ENCODE peak calls at places on chromosomes 3 and 15, in five cellular contexts. G is EL; F is fibroblast of the conjunctiva; L is kidney glomerular epithelial cell; I is CD8-positive, alpha-beta T cell. E is an unnamed sample.

GRCh38 chr15:46525984-46526725 is 891.3 kb downstream of the SQOR start:
- DNase-seq in G (no peak), F (no peak), L (no peak), I (no peak), E (no peak)

GRCh38 chr15:70100495-70101331 is 3.0 kb upstream of the TLE3 start:
- DNase-seq in G (peak), F (no peak), L (peak), I (peak), E (peak)

GRCh38 chr3:50637012-50637411 is 20.1 kb downstream of the MAPKAPK3 start:
- DNase-seq in G (no peak), F (no peak), L (no peak), I (no peak), E (no peak)

GRCh38 chr3:176867681-176868663 is 329.3 kb downstream of the TBL1XR1 start:
- DNase-seq in G (no peak), F (no peak), L (no peak), I (no peak), E (no peak)

GRCh38 chr3:78754066-78754743 is 1013.6 kb downstream of the ROBO1 start:
- DNase-seq in G (peak), F (peak), L (peak), I (no peak), E (no peak)

GRCh38 chr3:18382760-18383369 is 42.3 kb downstream of the SATB1 start:
- DNase-seq in G (no peak), F (no peak), L (no peak), I (no peak), E (no peak)

GRCh38 chr3:12729313-12729676 is 29.8 kb downstream of the TMEM40 start:
- DNase-seq in G (no peak), F (no peak), L (no peak), I (no peak), E (no peak)

GRCh38 chr15:55774113-55774970 is 31.4 kb upstream of the PRTG start:
- DNase-seq in G (peak), F (no peak), L (no peak), I (no peak), E (no peak)

GRCh38 chr3:43345877-43346276 is 59.5 kb downstream of the SNRK start:
- DNase-seq in G (peak), F (no peak), L (no peak), I (no peak), E (no peak)

GRCh38 chr3:17336291-17336690 is 406.1 kb downstream of the TBC1D5 start:
- DNase-seq in G (no peak), F (no peak), L (no peak), I (no peak), E (no peak)

GRCh38 chr3:154552338-154552737 is 122.3 kb upstream of the GPR149 start:
- DNase-seq in G (no peak), F (no peak), L (no peak), I (no peak), E (no peak)

GRCh38 chr3:119930286-119930685 is 148.4 kb downstream of the NR1I2 start:
- DNase-seq in G (no peak), F (no peak), L (no peak), I (no peak), E (no peak)

GRCh38 chr3:2847062-2847841 is 262.9 kb downstream of the IL5RA start:
- DNase-seq in G (no peak), F (no peak), L (no peak), I (no peak), E (no peak)

GRCh38 chr15:85289677-85290365 is 90.6 kb upstream of the AKAP13 start:
- DNase-seq in G (peak), F (peak), L (peak), I (no peak), E (peak)

GRCh38 chr3:59759298-59760169 is 709.7 kb upstream of the CFAP20DC start:
- DNase-seq in G (no peak), F (no peak), L (no peak), I (no peak), E (no peak)

GRCh38 chr3:33167716-33168339 is 50.8 kb downstream of the SUSD5 start:
- DNase-seq in G (no peak), F (no peak), L (peak), I (no peak), E (no peak)

GRCh38 chr3:106688463-106688862 is 688.8 kb upstream of the CCDC54 start:
- DNase-seq in G (peak), F (peak), L (peak), I (no peak), E (no peak)

GRCh38 chr3:112814256-112814655 is 32.4 kb downstream of the CD200R1L start:
- DNase-seq in G (peak), F (peak), L (peak), I (no peak), E (no peak)